ENCODE peak calls at places on chromosomes 6 and 20, in seven cellular contexts. B is stomach, C is right lobe of liver, M is endothelial cell, W is GM13976, L is glutamatergic neuron, G is epithelial cell of esophagus. Q is an unnamed sample.

GRCh38 chr6:24283043-24283985 is 74.5 kb downstream of the DCDC2 start:
- DNase-seq in B (peak; percentile 81), C (peak; percentile 77), M (peak; percentile 66), W (peak; percentile 71), L (peak; percentile 69), G (peak; percentile 83), Q (peak; percentile 86)

GRCh38 chr6:52887912-52888535 is 21.5 kb downstream of the GSTA3 start:
- DNase-seq in B (no peak), C (no peak), M (no peak), W (no peak), L (no peak), G (peak; percentile 39), Q (no peak)

GRCh38 chr20:17610566-17611289 is 40.9 kb downstream of the DSTN start:
- DNase-seq in B (peak; percentile 66), C (no peak), M (no peak), W (peak; percentile 15), L (peak; percentile 15), G (peak; percentile 62), Q (no peak)

GRCh38 chr6:83270971-83271714 is 78.0 kb downstream of the RWDD2A start:
- DNase-seq in B (no peak), C (no peak), M (no peak), W (no peak), L (no peak), G (peak; percentile 72), Q (no peak)

GRCh38 chr6:53044071-53044470 is 21.1 kb upstream of the FBXO9 start:
- DNase-seq in B (no peak), C (no peak), M (peak; percentile 15), W (no peak), L (peak; percentile 32), G (no peak), Q (no peak)

GRCh38 chr6:29647927-29648642 is 8.8 kb upstream of the MOG start:
- DNase-seq in B (no peak), C (no peak), M (no peak), W (no peak), L (no peak), G (peak; percentile 66), Q (no peak)

GRCh38 chr6:35386989-35387388 is 44.6 kb downstream of the PPARD start:
- DNase-seq in B (no peak), C (no peak), M (no peak), W (no peak), L (no peak), G (peak; percentile 33), Q (no peak)

GRCh38 chr20:62276448-62276847 is 26.3 kb upstream of the ADRM1 start:
- DNase-seq in B (no peak), C (no peak), M (no peak), W (no peak), L (no peak), G (no peak), Q (no peak)

GRCh38 chr20:42577193-42577592 is 612.5 kb downstream of the PTPRT start:
- DNase-seq in B (no peak), C (no peak), M (no peak), W (no peak), L (no peak), G (no peak), Q (no peak)

GRCh38 chr6:121540210-121540609 is 104.8 kb downstream of the GJA1 start:
- DNase-seq in B (no peak), C (no peak), M (no peak), W (no peak), L (no peak), G (no peak), Q (no peak)

GRCh38 chr6:51568771-51569170 is 518.6 kb downstream of the PKHD1 start:
- DNase-seq in B (no peak), C (no peak), M (no peak), W (no peak), L (no peak), G (peak; percentile 45), Q (no peak)

GRCh38 chr6:51571168-51571567 is 516.2 kb downstream of the PKHD1 start:
- DNase-seq in B (no peak), C (no peak), M (no peak), W (no peak), L (no peak), G (no peak), Q (no peak)

GRCh38 chr6:51570168-51570921 is 517.1 kb downstream of the PKHD1 start:
- DNase-seq in B (no peak), C (no peak), M (no peak), W (no peak), L (no peak), G (peak; percentile 49), Q (no peak)

GRCh38 chr6:51565472-51565871 is 521.9 kb downstream of the PKHD1 start:
- DNase-seq in B (no peak), C (no peak), M (no peak), W (no peak), L (no peak), G (no peak), Q (no peak)

GRCh38 chr6:51569594-51569993 is 517.8 kb downstream of the PKHD1 start:
- DNase-seq in B (no peak), C (no peak), M (no peak), W (no peak), L (no peak), G (peak; percentile 4), Q (peak; percentile 42)
- TF ChIP-seq CTCF in B (no peak), C (peak; percentile 18), M (no peak), W (no peak), L (no peak), G (peak; percentile 19), Q (peak; percentile 82)

GRCh38 chr6:64254558-64254957 is 619.0 kb downstream of the PHF3 start:
- DNase-seq in B (no peak), C (no peak), M (no peak), W (no peak), L (no peak), G (peak; percentile 83), Q (no peak)

GRCh38 chr6:64255000-64255399 is 619.4 kb downstream of the PHF3 start:
- DNase-seq in B (no peak), C (no peak), M (no peak), W (no peak), L (no peak), G (no peak), Q (no peak)

GRCh38 chr6:64249129-64249528 is 613.5 kb downstream of the PHF3 start:
- DNase-seq in B (no peak), C (no peak), M (no peak), W (no peak), L (no peak), G (peak; percentile 30), Q (no peak)

GRCh38 chr6:64252256-64252655 is 616.7 kb downstream of the PHF3 start:
- DNase-seq in B (no peak), C (no peak), M (no peak), W (no peak), L (no peak), G (peak; percentile 37), Q (no peak)

GRCh38 chr6:64250126-64250525 is 614.5 kb downstream of the PHF3 start:
- DNase-seq in B (no peak), C (no peak), M (no peak), W (no peak), L (no peak), G (no peak), Q (no peak)
- TF ChIP-seq CTCF in B (no peak), C (no peak), M (peak; percentile 35), W (no peak), L (peak; percentile 60), G (no peak), Q (peak; percentile 28)

GRCh38 chr6:33143113-33143760 is 49.0 kb downstream of the COL11A2 start:
- DNase-seq in B (no peak), C (no peak), M (no peak), W (no peak), L (no peak), G (no peak), Q (no peak)

GRCh38 chr6:33147807-33148666 is 44.2 kb downstream of the COL11A2 start:
- DNase-seq in B (no peak), C (no peak), M (no peak), W (peak; percentile 42), L (no peak), G (peak; percentile 56), Q (no peak)

GRCh38 chr6:33142501-33142900 is 49.8 kb downstream of the COL11A2 start:
- DNase-seq in B (no peak), C (no peak), M (no peak), W (no peak), L (no peak), G (no peak), Q (no peak)

GRCh38 chr6:33140556-33140955 is 51.7 kb downstream of the COL11A2 start:
- DNase-seq in B (no peak), C (no peak), M (no peak), W (no peak), L (no peak), G (no peak), Q (no peak)

GRCh38 chr6:33144373-33144772 is 47.9 kb downstream of the COL11A2 start:
- DNase-seq in B (no peak), C (no peak), M (no peak), W (no peak), L (no peak), G (peak; percentile 36), Q (no peak)
- TF ChIP-seq CTCF in B (no peak), C (no peak), M (no peak), W (no peak), L (no peak), G (peak; percentile 7), Q (no peak)

GRCh38 chr20:2402271-2402980 is 21.7 kb downstream of the TGM6 start:
- DNase-seq in B (no peak), C (no peak), M (no peak), W (no peak), L (no peak), G (peak; percentile 89), Q (no peak)
- TF ChIP-seq CTCF in B (no peak), C (peak; percentile 31), M (peak; percentile 27), W (no peak), L (peak; percentile 41), G (peak; percentile 66), Q (peak; percentile 48)

GRCh38 chr6:18392346-18392877 is 5.3 kb downstream of the RNF144B start:
- DNase-seq in B (no peak), C (no peak), M (no peak), W (no peak), L (no peak), G (no peak), Q (no peak)
- TF ChIP-seq CTCF in B (no peak), C (no peak), M (no peak), W (no peak), L (no peak), G (peak; percentile 24), Q (no peak)

Q was measured in BE2C.